ENCODE peak calls at places on chromosomes 1 and 21, in five cellular contexts. Z is mucosa of descending colon, X is endothelial cell of umbilical vein, O is GM23338, N is mucosa of gallbladder. P is an unnamed sample.

GRCh38 chr21:25988738-25989137 is 181.8 kb downstream of the APP start:
- DNase-seq in N (no peak), X (no peak), Z (no peak), O (no peak), P (no peak)

GRCh38 chr1:151577173-151577572 is 34.7 kb upstream of the SNX27 start:
- DNase-seq in Z (no peak), O (peak), N (no peak), X (no peak), P (no peak)

GRCh38 chr1:211701733-211702132 is 26.3 kb upstream of the NEK2 start:
- DNase-seq in Z (no peak), N (no peak), X (no peak), O (no peak), P (no peak)

GRCh38 chr1:84117868-84118267 is 26.2 kb upstream of the PRKACB start:
- DNase-seq in X (no peak), O (peak), Z (no peak), N (no peak), P (no peak)

GRCh38 chr1:192702212-192702993 is 66.5 kb downstream of the RGS13 start:
- DNase-seq in O (no peak), N (no peak), X (peak), Z (no peak), P (no peak)

GRCh38 chr1:5480306-5480705 is 511.9 kb downstream of the NPHP4 start:
- DNase-seq in Z (no peak), X (no peak), N (no peak), O (no peak), P (no peak)

GRCh38 chr1:11058595-11059165 is 1.1 kb downstream of the SRM start:
- DNase-seq in O (no peak), N (no peak), Z (peak), X (no peak), P (peak)

GRCh38 chr1:38088366-38088765 is 41.8 kb upstream of the POU3F1 start:
- DNase-seq in O (peak), Z (no peak), N (no peak), X (no peak), P (no peak)

GRCh38 chr1:21335088-21335678 is 44.9 kb upstream of the ECE1 start:
- DNase-seq in X (no peak), O (peak), Z (no peak), N (no peak), P (no peak)

P was measured in stomach.